ENCODE peak calls at places on chromosome 6, in four cellular contexts. M is K562, X is A549, U is upper lobe of left lung. A is an unnamed sample.
A peak's percentile ranks its signal among the peaks of the same experiment; 100 is the strongest.

GRCh38 chr6:107864235-107864970 is 40.3 kb upstream of the SCML4 start:
- ATAC-seq in M (no peak), X (no peak), U (no peak), A (no peak)

GRCh38 chr6:167917755-167918154 is 79.7 kb upstream of the KIF25 start:
- ATAC-seq in M (no peak), X (no peak), U (no peak), A (no peak)

GRCh38 chr6:51579013-51579412 is 508.4 kb downstream of the PKHD1 start:
- ATAC-seq in M (no peak), X (no peak), U (no peak), A (no peak)

GRCh38 chr6:29948277-29948676 is 5.9 kb downstream of the HLA-A start:
- ATAC-seq in M (no peak), X (no peak), U (no peak), A (no peak)

GRCh38 chr6:32814145-32814544 is 2.7 kb downstream of the HLA-DOB start:
- ATAC-seq in M (no peak), X (no peak), U (no peak), A (no peak)

GRCh38 chr6:28537065-28537464 is 11.4 kb downstream of the GPX5 start:
- ATAC-seq in M (no peak), X (no peak), U (no peak), A (no peak)

GRCh38 chr6:20198764-20199174 is 13.5 kb downstream of the MBOAT1 start:
- ATAC-seq in M (no peak), X (no peak), U (no peak), A (no peak)

GRCh38 chr6:118535176-118535844 is 12.8 kb upstream of the PLN start:
- ATAC-seq in M (no peak), X (no peak), U (no peak), A (no peak)

GRCh38 chr6:25312034-25312620 is 33.0 kb downstream of the CARMIL1 start:
- ATAC-seq in M (no peak), X (peak; percentile 66), U (peak; percentile 75), A (peak; percentile 61)

GRCh38 chr6:25312703-25313102 is 33.5 kb downstream of the CARMIL1 start:
- ATAC-seq in M (no peak), X (peak; percentile 70), U (peak; percentile 64), A (peak; percentile 8)

GRCh38 chr6:25309886-25310285 is 30.7 kb downstream of the CARMIL1 start:
- ATAC-seq in M (no peak), X (no peak), U (no peak), A (no peak)

GRCh38 chr6:25314776-25315175 is 35.6 kb downstream of the CARMIL1 start:
- ATAC-seq in M (no peak), X (no peak), U (no peak), A (no peak)

GRCh38 chr6:25311251-25311910 is 32.2 kb downstream of the CARMIL1 start:
- ATAC-seq in M (no peak), X (peak; percentile 82), U (peak; percentile 75), A (no peak)
- H3K4me1 ChIP-seq in M (no peaks in the 10 kb centered on the region), X (peaks cover 37% of the 10 kb centered on the region), U (peaks cover 17% of the 10 kb centered on the region), A (no peaks in the 10 kb centered on the region)

GRCh38 chr6:136289579-136290405 is at the start of gene BCLAF1:
- ATAC-seq in M (peak; percentile 93), X (peak; percentile 94), U (peak; percentile 97), A (peak; percentile 95)
- TF ChIP-seq EP300 in M (peak; percentile 37), X (no peak), U (no peak), A (no peak)

DNA sequence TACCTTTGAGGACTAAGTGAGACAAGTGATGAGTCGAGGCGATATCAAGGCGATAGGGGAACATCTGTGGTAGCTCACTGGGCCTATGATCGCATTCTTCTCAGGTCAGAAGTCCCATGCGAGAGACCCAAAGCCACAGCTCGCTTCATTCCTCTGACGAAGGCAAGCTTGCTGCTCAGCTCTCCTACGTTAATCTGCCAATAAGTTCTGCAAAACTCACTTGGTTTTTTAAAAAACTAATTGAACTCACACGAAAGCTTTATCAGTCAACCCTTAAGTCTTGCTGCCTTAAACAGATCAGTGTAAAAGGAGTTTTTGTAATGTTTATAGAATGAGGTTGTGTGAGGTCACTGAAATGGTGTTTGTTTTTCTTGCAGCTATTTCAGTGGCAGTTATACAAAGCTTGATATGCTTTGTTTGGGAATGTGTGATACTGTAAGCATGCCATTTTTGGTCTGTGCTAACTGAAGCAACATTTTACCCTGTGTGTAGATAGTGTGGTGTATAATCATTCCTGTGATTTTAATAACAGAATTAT is 160.1 kb downstream of the SOX4 start:
- ATAC-seq in M (no peak), X (peak; percentile 81), U (no peak), A (no peak)
- H3K4me1 ChIP-seq in M (no peaks in the 10 kb centered on the region), X (peaks cover 62% of the 10 kb centered on the region), U (peaks cover 15% of the 10 kb centered on the region), A (peaks cover 5% of the 10 kb centered on the region)

GRCh38 chr6:142848156-142848555 is 96.8 kb downstream of the HIVEP2 start:
- ATAC-seq in M (no peak), X (no peak), U (no peak), A (no peak)
- TF ChIP-seq EP300 in M (no peak), X (no peak), U (no peak), A (no peak)

GRCh38 chr6:27126815-27127537 is 120.5 kb upstream of the PRSS16 start:
- ATAC-seq in M (peak; percentile 77), X (peak; percentile 86), U (peak; percentile 94), A (peak; percentile 91)
- H3K4me1 ChIP-seq in M (peaks cover 3% of the 10 kb centered on the region), X (peaks cover 34% of the 10 kb centered on the region), U (peaks cover 2% of the 10 kb centered on the region), A (no peaks in the 10 kb centered on the region)

GRCh38 chr6:125906158-125906998 is 50.2 kb upstream of the HINT3 start:
- ATAC-seq in M (peak; percentile 91), X (peak; percentile 74), U (peak; percentile 81), A (no peak)

GRCh38 chr6:125913864-125914351 is 42.7 kb upstream of the HINT3 start:
- ATAC-seq in M (no peak), X (peak; percentile 77), U (peak; percentile 61), A (no peak)

GRCh38 chr6:125904871-125905270 is 51.7 kb upstream of the HINT3 start:
- ATAC-seq in M (peak; percentile 10), X (peak; percentile 49), U (peak; percentile 64), A (no peak)

GRCh38 chr6:125913145-125913544 is 43.4 kb upstream of the HINT3 start:
- ATAC-seq in M (no peak), X (no peak), U (no peak), A (no peak)

DNA sequence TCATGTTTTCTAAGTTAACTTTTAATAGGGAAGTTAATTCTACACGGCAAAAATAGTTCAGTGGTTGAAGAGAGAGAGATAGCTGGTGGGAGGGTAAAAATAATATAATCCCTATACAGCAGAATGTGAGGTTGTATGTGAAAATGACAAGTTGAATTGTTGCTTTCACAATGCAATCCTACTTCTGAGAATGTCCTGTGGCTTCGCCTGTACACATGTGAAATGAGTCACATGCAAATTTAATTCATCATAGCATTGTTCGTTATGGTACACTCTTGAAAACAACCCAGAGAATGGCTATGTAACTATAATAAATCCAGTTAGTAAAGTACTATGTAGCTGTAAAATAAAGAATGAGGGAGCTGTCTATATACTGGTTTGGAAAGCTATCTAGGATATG is 46.1 kb upstream of the HINT3 start:
- ATAC-seq in M (no peak), X (no peak), U (no peak), A (no peak)
- TF ChIP-seq EP300 in M (no peak), X (no peak), U (no peak), A (no peak)

DNA sequence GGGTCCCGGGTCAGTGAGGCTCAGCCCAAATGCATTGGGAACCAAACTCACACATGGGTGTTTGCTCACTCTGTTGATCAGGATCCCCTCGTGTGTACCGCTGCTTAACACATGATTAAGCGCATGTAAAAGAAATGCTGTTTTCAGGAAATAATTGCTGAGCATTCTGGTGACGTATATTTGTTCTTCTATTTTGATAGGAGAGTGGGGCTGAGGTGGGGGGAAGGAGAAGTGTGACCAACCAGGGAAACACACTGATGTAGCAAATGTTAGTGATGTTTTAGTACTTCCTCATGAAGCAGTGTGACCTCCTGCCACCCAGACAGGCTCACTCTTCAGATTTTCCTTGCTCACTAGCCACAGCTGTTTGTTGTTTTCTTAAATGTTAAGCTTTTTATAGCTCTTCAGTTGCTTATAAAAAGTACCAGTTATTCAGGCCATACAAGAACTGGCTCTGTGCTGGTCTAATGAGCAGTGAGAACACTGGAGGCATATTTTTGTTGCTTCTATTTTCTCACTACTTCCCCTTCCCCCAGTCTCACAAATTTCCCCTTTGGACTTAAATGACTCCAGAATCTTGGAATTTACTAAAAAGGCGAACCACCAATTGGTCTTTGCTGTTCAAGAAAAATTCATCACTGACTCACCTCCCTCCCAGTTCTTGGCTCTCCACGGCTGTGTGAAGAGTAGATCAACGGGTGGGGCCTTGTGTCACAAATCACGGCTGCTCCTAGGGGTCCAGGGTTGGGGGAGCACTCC is 79.2 kb upstream of the BACH2 start:
- ATAC-seq in M (no peak), X (no peak), U (peak; percentile 82), A (peak; percentile 58)
- H3K4me1 ChIP-seq in M (no peaks in the 10 kb centered on the region), X (no peaks in the 10 kb centered on the region), U (no peaks in the 10 kb centered on the region), A (no peaks in the 10 kb centered on the region)

GRCh38 chr6:89035252-89036106 is 45.1 kb upstream of the PNRC1 start:
- ATAC-seq in M (peak; percentile 90), X (peak; percentile 91), U (peak; percentile 90), A (peak; percentile 91)
- TF ChIP-seq EP300 in M (peak; percentile 67), X (peak; percentile 45), U (peak; percentile 5), A (peak; percentile 84)

A was measured in gastroesophageal sphincter.